ENCODE peak calls at places on chromosomes 4 and X, in nine cellular contexts. K, C, S, O, H, W, G, D and Y are unnamed samples.

GRCh38 chr4:39698424-39699009 is 581 bp downstream of the UBE2K start:
- DNase-seq in K (no peak), C (peak; percentile 73), S (no peak), O (peak; percentile 37), H (peak; percentile 68), W (no peak), G (peak; percentile 55), D (peak; percentile 85), Y (peak; percentile 51)

GRCh38 chr4:184818216-184818564 is 7.6 kb downstream of the ACSL1 start:
- DNase-seq in K (no peak), C (no peak), S (no peak), O (no peak), H (no peak), W (no peak), G (no peak), D (no peak), Y (no peak)

GRCh38 chrX:14051416-14051815 is 21.7 kb upstream of the GEMIN8 start:
- DNase-seq in K (no peak), C (no peak), S (no peak), O (no peak), H (no peak), W (no peak), G (no peak), D (no peak), Y (no peak)

GRCh38 chr4:183444953-183445543 is 612 bp downstream of the CDKN2AIP start:
- DNase-seq in K (no peak), C (peak; percentile 78), S (no peak), O (no peak), H (peak; percentile 54), W (no peak), G (peak; percentile 27), D (peak; percentile 86), Y (peak; percentile 44)

GRCh38 chr4:24104173-24104572 is 214.3 kb upstream of the PPARGC1A start:
- DNase-seq in K (no peak), C (no peak), S (peak; percentile 51), O (peak; percentile 47), H (no peak), W (peak; percentile 38), G (no peak), D (no peak), Y (no peak)

GRCh38 chr4:139609647-139610046 is 53.6 kb upstream of the SETD7 start:
- DNase-seq in K (no peak), C (no peak), S (peak; percentile 61), O (peak; percentile 79), H (no peak), W (no peak), G (no peak), D (no peak), Y (no peak)

GRCh38 chr4:185582651-185583400 is 47.5 kb upstream of the PDLIM3 start:
- DNase-seq in K (no peak), C (no peak), S (no peak), O (no peak), H (no peak), W (no peak), G (no peak), D (no peak), Y (no peak)

GRCh38 chr4:151266542-151266941 is 10.4 kb upstream of the PRSS48 start:
- DNase-seq in K (no peak), C (no peak), S (no peak), O (peak; percentile 16), H (no peak), W (peak; percentile 12), G (no peak), D (no peak), Y (no peak)

GRCh38 chrX:46737462-46737861 is 21.5 kb downstream of the SLC9A7 start:
- DNase-seq in K (no peak), C (no peak), S (peak; percentile 31), O (no peak), H (no peak), W (no peak), G (no peak), D (no peak), Y (no peak)

GRCh38 chr4:138935-139334 is 14.6 kb downstream of the ZNF718 start:
- DNase-seq in K (no peak), C (no peak), S (no peak), O (no peak), H (no peak), W (no peak), G (no peak), D (no peak), Y (no peak)

GRCh38 chr4:145719752-145720624 is 40.0 kb downstream of the C4orf51 start:
- DNase-seq in K (no peak), C (no peak), S (no peak), O (no peak), H (no peak), W (no peak), G (no peak), D (no peak), Y (no peak)

GRCh38 chr4:41683321-41683720 is 65.2 kb downstream of the PHOX2B start:
- DNase-seq in K (no peak), C (no peak), S (no peak), O (no peak), H (no peak), W (peak; percentile 1), G (no peak), D (no peak), Y (no peak)

GRCh38 chrX:101677028-101677427 is 17.4 kb upstream of the ARMCX2 start:
- DNase-seq in K (no peak), C (no peak), S (no peak), O (no peak), H (no peak), W (no peak), G (no peak), D (no peak), Y (no peak)

GRCh38 chr4:122712782-122713181 is 19.7 kb upstream of the BBS12 start:
- DNase-seq in K (no peak), C (no peak), S (peak; percentile 38), O (peak; percentile 12), H (no peak), W (no peak), G (no peak), D (no peak), Y (no peak)

DNA sequence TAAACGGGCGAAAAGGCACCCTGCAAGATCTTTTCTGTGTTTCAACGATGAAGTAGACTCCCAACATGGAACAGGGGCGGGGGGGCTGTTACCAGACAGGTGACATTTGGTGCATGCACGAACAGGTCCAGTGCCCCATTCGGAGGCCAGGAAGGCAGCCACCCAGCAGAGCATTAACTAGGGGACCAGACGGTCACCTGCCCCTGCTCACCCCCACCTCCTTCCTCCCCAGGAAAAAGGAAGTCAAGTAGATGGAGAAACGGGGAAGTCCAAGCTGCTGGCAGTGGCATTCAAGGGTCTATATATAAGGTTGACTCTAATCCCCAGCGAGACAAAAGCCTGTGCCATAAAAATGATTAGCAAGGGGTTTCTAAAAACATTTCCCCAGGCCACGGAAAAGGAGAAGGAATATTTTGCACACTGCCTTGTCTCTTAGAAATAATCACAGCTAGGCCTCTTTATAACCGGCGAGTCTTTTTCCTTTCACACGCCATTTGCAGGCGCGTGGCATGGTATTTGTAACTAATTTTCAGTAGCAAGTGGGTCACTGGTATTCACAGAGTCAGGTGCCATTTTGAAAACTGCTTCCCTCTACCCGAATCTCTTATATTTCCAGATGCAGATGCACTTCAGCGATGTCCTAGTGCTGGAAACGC is 1.2 kb upstream of the TMSB4X start:
- DNase-seq in K (no peak), C (peak; percentile 49), S (no peak), O (no peak), H (no peak), W (no peak), G (peak; percentile 34), D (no peak), Y (no peak)
- H3K4me3 ChIP-seq in K (no peak overlapping the region), C (no peak overlapping the region), S (no peak overlapping the region), O (no peak overlapping the region), H (no peak overlapping the region), W (peak overlapping the region; percentile 75), G (peak overlapping the region; percentile 50), D (no peak overlapping the region), Y (no peak overlapping the region)

DNA sequence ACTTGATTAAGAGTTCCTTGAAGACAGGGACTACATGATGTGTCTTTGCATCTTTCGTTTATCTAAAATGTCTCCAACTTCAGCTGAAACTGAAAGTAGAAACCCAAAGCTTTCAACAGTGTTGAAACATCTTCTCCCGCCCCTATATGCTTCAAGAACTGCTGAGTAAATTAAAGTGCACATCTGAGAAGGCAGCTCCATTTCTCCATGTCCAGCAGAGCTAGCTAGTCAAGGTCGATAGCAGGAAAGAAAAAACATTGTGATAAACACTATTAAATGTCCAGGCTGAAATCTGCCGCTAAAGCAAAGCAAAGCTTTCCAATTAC is 185.6 kb upstream of the TBL1X start:
- DNase-seq in K (no peak), C (no peak), S (no peak), O (peak; percentile 22), H (no peak), W (no peak), G (no peak), D (no peak), Y (peak; percentile 4)
- H3K4me3 ChIP-seq in K (no peak overlapping the region), C (no peak overlapping the region), S (no peak overlapping the region), O (no peak overlapping the region), H (no peak overlapping the region), W (peak overlapping the region; percentile 22), G (no peak overlapping the region), D (no peak overlapping the region), Y (no peak overlapping the region)

GRCh38 chr4:81166431-81166830 is 48.6 kb downstream of the PRKG2 start:
- DNase-seq in K (peak; percentile 33), C (no peak), S (no peak), O (peak; percentile 39), H (no peak), W (peak; percentile 56), G (no peak), D (no peak), Y (no peak)
- H3K4me3 ChIP-seq in K (no peak overlapping the region), C (no peak overlapping the region), S (no peak overlapping the region), O (no peak overlapping the region), H (no peak overlapping the region), W (no peak overlapping the region), G (no peak overlapping the region), D (no peak overlapping the region), Y (no peak overlapping the region)

GRCh38 chrX:23784487-23785301 is 1.7 kb downstream of the SAT1 start:
- DNase-seq in K (peak; percentile 34), C (no peak), S (peak; percentile 20), O (peak; percentile 69), H (no peak), W (peak; percentile 77), G (no peak), D (no peak), Y (no peak)
- H3K4me3 ChIP-seq in K (peak overlapping the region; percentile 69), C (no peak overlapping the region), S (peak overlapping the region; percentile 83), O (peak overlapping the region; percentile 80), H (peak overlapping the region; percentile 42), W (peak overlapping the region; percentile 62), G (peak overlapping the region; percentile 67), D (peak overlapping the region; percentile 78), Y (peak overlapping the region; percentile 29)